ENCODE peak calls at places on chromosome 13, in ten cellular contexts. N is caudate nucleus; L is upper lobe of right lung; V is EH; H is stimulated activated naive CD8-positive, alpha-beta T cell treated with anti-CD3 and anti-CD28 coated beads, Interleukin-15, Interleukin-2, amounts not matched to agents 100 U/mL and 50 U/mL, for 24 hours; Z is left lung; X is CD8-positive, alpha-beta memory T cell; W is H54; A is heart right ventricle; E is substantia nigra. D is an unnamed sample.

GRCh38 chr13:111963031-111963430 is 103.9 kb upstream of the SOX1 start:
- DNase-seq in N (no peak), L (peak; percentile 58), V (no peak), H (no peak), Z (no peak), X (no peak), W (no peak), A (no peak), E (no peak), D (peak; percentile 23)

GRCh38 chr13:100544866-100545683 is 43.5 kb downstream of the GGACT start:
- DNase-seq in N (no peak), L (peak; percentile 86), V (no peak), H (no peak), Z (peak; percentile 87), X (no peak), W (no peak), A (peak; percentile 68), E (no peak), D (no peak)

GRCh38 chr13:101258071-101258470 is 158.2 kb downstream of the NALCN start:
- DNase-seq in N (no peak), L (no peak), V (peak; percentile 92), H (peak; percentile 52), Z (no peak), X (no peak), W (peak; percentile 87), A (no peak), E (no peak), D (peak; percentile 64)

GRCh38 chr13:110064022-110064421 is 242.9 kb downstream of the COL4A1 start:
- DNase-seq in N (no peak), L (no peak), V (no peak), H (no peak), Z (no peak), X (no peak), W (no peak), A (no peak), E (no peak), D (no peak)

GRCh38 chr13:101955764-101956163 is 446.1 kb downstream of the FGF14 start:
- DNase-seq in N (no peak), L (no peak), V (no peak), H (no peak), Z (no peak), X (no peak), W (no peak), A (no peak), E (no peak), D (no peak)

GRCh38 chr13:21641629-21642028 is 29.2 kb upstream of the FGF9 start:
- DNase-seq in N (no peak), L (no peak), V (no peak), H (no peak), Z (no peak), X (no peak), W (no peak), A (no peak), E (no peak), D (no peak)

GRCh38 chr13:85520445-85520844 is 278.8 kb downstream of the SLITRK6 start:
- DNase-seq in N (no peak), L (no peak), V (no peak), H (no peak), Z (no peak), X (no peak), W (no peak), A (no peak), E (no peak), D (no peak)

GRCh38 chr13:67258482-67258881 is 28.3 kb upstream of the PCDH9 start:
- DNase-seq in N (no peak), L (no peak), V (no peak), H (no peak), Z (no peak), X (no peak), W (no peak), A (no peak), E (no peak), D (peak; percentile 61)

GRCh38 chr13:92175330-92175729 is 776.9 kb downstream of the GPC5 start:
- DNase-seq in N (no peak), L (no peak), V (no peak), H (no peak), Z (no peak), X (no peak), W (peak; percentile 22), A (no peak), E (no peak), D (peak; percentile 34)

GRCh38 chr13:71218960-71219359 is 648.0 kb downstream of the DACH1 start:
- DNase-seq in N (no peak), L (no peak), V (no peak), H (no peak), Z (no peak), X (no peak), W (no peak), A (no peak), E (no peak), D (no peak)

GRCh38 chr13:78022164-78022877 is 103.7 kb upstream of the EDNRB start:
- DNase-seq in N (no peak), L (no peak), V (peak; percentile 57), H (peak; percentile 44), Z (no peak), X (peak; percentile 51), W (peak; percentile 5), A (no peak), E (no peak), D (no peak)

GRCh38 chr13:113759525-113760137 is 605 bp downstream of the TMEM255B start:
- DNase-seq in N (no peak), L (peak; percentile 63), V (no peak), H (no peak), Z (no peak), X (no peak), W (peak; percentile 65), A (peak; percentile 45), E (no peak), D (no peak)

GRCh38 chr13:21745307-21745706 is 74.4 kb downstream of the FGF9 start:
- DNase-seq in N (no peak), L (no peak), V (no peak), H (no peak), Z (no peak), X (no peak), W (no peak), A (no peak), E (no peak), D (no peak)

GRCh38 chr13:104779311-104779710 is 1713.1 kb upstream of the SLC10A2 start:
- DNase-seq in N (no peak), L (no peak), V (no peak), H (no peak), Z (no peak), X (no peak), W (no peak), A (no peak), E (no peak), D (peak; percentile 50)

GRCh38 chr13:20473139-20473538 is 52.5 kb downstream of the CRYL1 start:
- DNase-seq in N (no peak), L (no peak), V (peak; percentile 35), H (no peak), Z (no peak), X (no peak), W (no peak), A (no peak), E (no peak), D (no peak)

GRCh38 chr13:88948501-88948900 is 1277.3 kb downstream of the SLITRK5 start:
- DNase-seq in N (no peak), L (no peak), V (no peak), H (no peak), Z (no peak), X (no peak), W (no peak), A (no peak), E (no peak), D (no peak)

GRCh38 chr13:50129065-50129922 is 114.0 kb downstream of the KCNRG start:
- DNase-seq in N (no peak), L (no peak), V (no peak), H (no peak), Z (peak; percentile 81), X (no peak), W (no peak), A (no peak), E (no peak), D (no peak)

GRCh38 chr13:101545521-101545920 is 93.0 kb downstream of the ITGBL1 start:
- DNase-seq in N (no peak), L (no peak), V (peak; percentile 76), H (no peak), Z (no peak), X (no peak), W (no peak), A (no peak), E (no peak), D (no peak)

GRCh38 chr13:74187564-74187963 is 53.4 kb upstream of the KLF12 start:
- DNase-seq in N (no peak), L (no peak), V (peak; percentile 67), H (no peak), Z (no peak), X (no peak), W (peak; percentile 4), A (no peak), E (no peak), D (no peak)

D was measured in H9.